ENCODE peak calls at places on chromosome 10, in four cellular contexts. V is AG10803, W is breast epithelium, T is body of pancreas. Z is an unnamed sample.

GRCh38 chr10:71216751-71217265 is 4.4 kb downstream of the UNC5B start:
- DNase-seq in V (peak; percentile 34), W (no peak), T (no peak), Z (no peak)

GRCh38 chr10:43137701-43137970 is 609 bp upstream of the CSGALNACT2 start:
- DNase-seq in V (peak; percentile 71), W (no peak), T (peak; percentile 48), Z (no peak)

GRCh38 chr10:86004310-86004709 is 362.3 kb downstream of the GRID1 start:
- DNase-seq in V (no peak), W (no peak), T (no peak), Z (no peak)

GRCh38 chr10:130202984-130203617 is 66.9 kb downstream of the GLRX3 start:
- DNase-seq in V (no peak), W (no peak), T (no peak), Z (no peak)

GRCh38 chr10:36036137-36036536 is 394.0 kb upstream of the FZD8 start:
- DNase-seq in V (no peak), W (no peak), T (no peak), Z (no peak)

GRCh38 chr10:60618861-60619260 is 159.4 kb upstream of the CDK1 start:
- DNase-seq in V (no peak), W (no peak), T (no peak), Z (no peak)

GRCh38 chr10:1403508-1404230 is 333.7 kb downstream of the ADARB2 start:
- DNase-seq in V (no peak), W (no peak), T (no peak), Z (no peak)

GRCh38 chr10:74190494-74190893 is 39.5 kb downstream of the ADK start:
- DNase-seq in V (peak; percentile 39), W (no peak), T (no peak), Z (no peak)

GRCh38 chr10:62335326-62335725 is 38.8 kb upstream of the ZNF365 start:
- DNase-seq in V (no peak), W (no peak), T (no peak), Z (no peak)

GRCh38 chr10:80196950-80197315 is 8.4 kb downstream of the ANXA11 start:
- DNase-seq in V (no peak), W (no peak), T (no peak), Z (no peak)
- H3K4me3 ChIP-seq in V (no peak overlapping the region), W (no peak overlapping the region), T (no peak overlapping the region), Z (no peak overlapping the region)

GRCh38 chr10:13099144-13099665 is 758 bp upstream of the OPTN start:
- DNase-seq in V (peak; percentile 74), W (peak; percentile 28), T (peak; percentile 28), Z (peak; percentile 55)
- H3K4me3 ChIP-seq in V (peak overlapping the region; percentile 87), W (peak overlapping the region; percentile 96), T (peak overlapping the region; percentile 78), Z (peak overlapping the region; percentile 65)

DNA sequence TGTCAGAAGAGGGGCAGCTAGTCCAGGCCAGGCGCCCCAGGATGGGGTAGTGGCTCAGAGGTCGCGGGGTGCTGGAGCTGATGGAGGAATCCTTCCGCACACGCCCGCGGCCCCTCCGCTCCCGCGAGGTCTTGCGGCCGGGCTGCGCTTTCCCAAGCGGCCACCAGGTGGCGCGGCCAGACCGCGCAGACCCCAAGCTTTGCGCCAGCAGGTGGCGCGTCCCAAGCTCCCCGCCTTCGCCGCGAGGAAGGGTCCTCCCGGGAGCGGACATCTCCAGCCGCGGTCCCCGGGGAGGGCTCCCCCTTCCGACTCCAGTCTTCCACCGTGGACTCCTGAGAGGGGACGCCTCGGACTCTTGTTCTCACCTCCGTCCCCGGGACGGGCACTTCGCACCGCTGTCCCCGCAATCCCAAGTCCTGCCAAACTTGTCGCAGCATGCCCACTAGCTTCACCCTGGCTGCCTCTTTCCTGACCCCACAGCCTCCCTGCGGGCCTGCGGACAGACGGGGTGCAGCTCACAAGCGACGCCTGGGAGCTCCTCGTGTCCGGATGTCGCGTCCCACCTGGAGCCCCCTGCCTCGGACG is 19.4 kb downstream of the KCNK18 start:
- DNase-seq in V (peak; percentile 63), W (peak; percentile 20), T (peak; percentile 73), Z (peak; percentile 59)
- H3K4me3 ChIP-seq in V (peak overlapping the region; percentile 74), W (peak overlapping the region; percentile 46), T (peak overlapping the region; percentile 35), Z (peak overlapping the region; percentile 48)

GRCh38 chr10:118568327-118568848 is 27.1 kb downstream of the PRLHR start:
- DNase-seq in V (peak; percentile 57), W (peak; percentile 35), T (peak; percentile 66), Z (peak; percentile 61)
- H3K4me3 ChIP-seq in V (no peak overlapping the region), W (peak overlapping the region; percentile 29), T (no peak overlapping the region), Z (no peak overlapping the region)

DNA sequence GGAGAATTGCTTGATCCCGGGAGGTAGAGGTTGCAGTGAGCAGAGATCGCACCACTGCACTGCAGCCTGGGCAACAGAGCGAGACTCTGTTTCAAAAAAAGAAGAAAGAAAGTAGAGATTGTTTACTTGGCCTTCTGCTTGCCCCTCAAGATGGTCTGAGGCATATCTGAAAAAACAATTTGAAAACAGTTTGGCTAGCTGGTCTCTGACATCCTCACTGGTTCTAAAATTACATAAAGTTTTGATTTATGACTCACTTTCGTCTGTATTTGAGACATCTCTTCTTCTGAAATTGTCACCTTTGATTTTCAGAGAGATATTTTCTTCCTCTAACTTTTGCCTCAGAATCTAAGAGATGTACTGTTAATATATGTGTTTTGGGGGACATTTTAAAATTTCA is 49.6 kb upstream of the HELLS start:
- DNase-seq in V (no peak), W (no peak), T (no peak), Z (no peak)
- H3K4me3 ChIP-seq in V (no peak overlapping the region), W (no peak overlapping the region), T (no peak overlapping the region), Z (no peak overlapping the region)

Z was measured in Jurkat, Clone E6-1.